ENCODE peak calls at places on chromosomes 7 and 10, in five cellular contexts. S, E, Z, B and G are unnamed samples.

GRCh38 chr7:157010588-157011332 is at the start of gene MNX1:
- DNase-seq in S (no peak), E (no peak), Z (peak; percentile 10), B (no peak), G (no peak)

GRCh38 chr10:91105269-91105668 is 115.2 kb upstream of the PCGF5 start:
- DNase-seq in S (no peak), E (no peak), Z (no peak), B (no peak), G (no peak)

GRCh38 chr7:151168022-151168786 is 710 bp upstream of the GBX1 start:
- DNase-seq in S (no peak), E (no peak), Z (no peak), B (no peak), G (no peak)

GRCh38 chr10:49749144-49749543 is 13.0 kb downstream of the OGDHL start:
- DNase-seq in S (no peak), E (no peak), Z (no peak), B (no peak), G (no peak)

GRCh38 chr7:129501760-129502707 is at the start of gene SMKR1:
- DNase-seq in S (peak; percentile 34), E (no peak), Z (no peak), B (no peak), G (peak; percentile 76)

GRCh38 chr10:110852897-110853296 is 18.8 kb upstream of the PDCD4 start:
- DNase-seq in S (no peak), E (no peak), Z (no peak), B (no peak), G (no peak)

GRCh38 chr10:128032466-128032865 is 93.8 kb downstream of the MKI67 start:
- DNase-seq in S (no peak), E (no peak), Z (no peak), B (no peak), G (no peak)

GRCh38 chr10:62115842-62116241 is 152.8 kb downstream of the RTKN2 start:
- DNase-seq in S (no peak), E (no peak), Z (no peak), B (no peak), G (no peak)